ENCODE peak calls at places on chromosomes 7 and 10, in six cellular contexts. A is activated naive CD4-positive, alpha-beta T cell; P is B cell; L is RCC 7860; J is fibroblast of mammary gland; G is MV-4-11. E is an unnamed sample.

GRCh38 chr10:79001082-79001885 is 67.5 kb upstream of the ZMIZ1 start:
- DNase-seq in A (no peak), P (no peak), L (peak), J (peak), G (peak), E (peak)

GRCh38 chr10:121449457-121450045 is 148.7 kb downstream of the FGFR2 start:
- DNase-seq in A (no peak), P (no peak), L (peak), J (no peak), G (no peak), E (no peak)

GRCh38 chr10:101495324-101495925 is 92.6 kb downstream of the POLL start:
- DNase-seq in A (no peak), P (no peak), L (no peak), J (peak), G (no peak), E (peak)

GRCh38 chr10:52353960-52354394 is 39.9 kb downstream of the DKK1 start:
- DNase-seq in A (no peak), P (no peak), L (no peak), J (peak), G (peak), E (peak)

GRCh38 chr7:7693881-7694280 is 24.5 kb downstream of the RPA3 start:
- DNase-seq in A (no peak), P (no peak), L (peak), J (peak), G (no peak), E (peak)

GRCh38 chr10:23826399-23826798 is 382.5 kb upstream of the KIAA1217 start:
- DNase-seq in A (no peak), P (no peak), L (no peak), J (no peak), G (peak), E (peak)

GRCh38 chr10:120979435-120980315 is 128.5 kb downstream of the WDR11 start:
- DNase-seq in A (no peak), P (no peak), L (no peak), J (no peak), G (no peak), E (no peak)

GRCh38 chr10:30215131-30215530 is 133.9 kb downstream of the MTPAP start:
- DNase-seq in A (no peak), P (no peak), L (no peak), J (no peak), G (no peak), E (no peak)

GRCh38 chr10:1026578-1026977 is 919 bp upstream of the IDI2 start:
- DNase-seq in A (no peak), P (no peak), L (no peak), J (no peak), G (no peak), E (no peak)

GRCh38 chr10:91201213-91201996 is 19.1 kb upstream of the PCGF5 start:
- DNase-seq in A (no peak), P (peak), L (no peak), J (peak), G (no peak), E (no peak)

GRCh38 chr7:20033621-20034200 is 183.5 kb downstream of the MACC1 start:
- DNase-seq in A (no peak), P (no peak), L (peak), J (peak), G (no peak), E (peak)

GRCh38 chr10:72445851-72446250 is 91.1 kb upstream of the DNAJB12 start:
- DNase-seq in A (no peak), P (no peak), L (no peak), J (no peak), G (no peak), E (no peak)

GRCh38 chr7:49638166-49638565 is 135.3 kb upstream of the VWC2 start:
- DNase-seq in A (no peak), P (no peak), L (no peak), J (no peak), G (no peak), E (no peak)

GRCh38 chr10:21807162-21807561 is 196.4 kb downstream of the DNAJC1 start:
- DNase-seq in A (no peak), P (no peak), L (no peak), J (no peak), G (peak), E (no peak)

GRCh38 chr7:40945788-40946187 is 757.1 kb downstream of the INHBA start:
- DNase-seq in A (no peak), P (no peak), L (no peak), J (peak), G (no peak), E (peak)

GRCh38 chr7:167087-167855 is 25.1 kb upstream of the FAM20C start:
- DNase-seq in A (no peak), P (no peak), L (no peak), J (no peak), G (peak), E (no peak)

GRCh38 chr10:79046326-79046725 is 22.4 kb upstream of the ZMIZ1 start:
- DNase-seq in A (no peak), P (no peak), L (no peak), J (no peak), G (no peak), E (no peak)

GRCh38 chr7:130141858-130142653 is 63.1 kb downstream of the TMEM209 start:
- DNase-seq in A (no peak), P (no peak), L (no peak), J (no peak), G (no peak), E (no peak)

GRCh38 chr7:104643587-104644217 is 315.3 kb downstream of the LHFPL3 start:
- DNase-seq in A (no peak), P (no peak), L (no peak), J (peak), G (peak), E (no peak)

GRCh38 chr7:75889223-75889825 is 10.5 kb downstream of the RHBDD2 start:
- DNase-seq in A (no peak), P (no peak), L (no peak), J (no peak), G (no peak), E (no peak)

GRCh38 chr10:30055094-30055701 is 4.2 kb downstream of the JCAD start:
- DNase-seq in A (no peak), P (no peak), L (peak), J (peak), G (no peak), E (no peak)

GRCh38 chr7:107708956-107709355 is 35.0 kb upstream of the CBLL1 start:
- DNase-seq in A (no peak), P (no peak), L (no peak), J (peak), G (no peak), E (no peak)

GRCh38 chr10:13961096-13961495 is 369.6 kb downstream of the FRMD4A start:
- DNase-seq in A (no peak), P (no peak), L (peak), J (peak), G (no peak), E (peak)

GRCh38 chr10:75640381-75640780 is 209.0 kb downstream of the LRMDA start:
- DNase-seq in A (no peak), P (no peak), L (no peak), J (no peak), G (no peak), E (no peak)

GRCh38 chr10:3935141-3935540 is 150.1 kb upstream of the KLF6 start:
- DNase-seq in A (no peak), P (peak), L (no peak), J (peak), G (no peak), E (peak)

GRCh38 chr10:7397049-7397448 is 13.8 kb downstream of the SFMBT2 start:
- DNase-seq in A (no peak), P (no peak), L (no peak), J (peak), G (peak), E (peak)

E was measured in RPMI7951.